ENCODE peak calls at places on chromosome 19, in eight cellular contexts. Q is GM23248, I is MM.1S, G is astrocyte, W is H9, C is IMR-90, S is neural progenitor cell, O is SK-N-SH. X is an unnamed sample.

GRCh38 chr19:50508850-50509190 is 2.2 kb downstream of the JOSD2 start:
- DNase-seq in Q (no peak), I (no peak), G (no peak), W (no peak), C (no peak), S (no peak), O (no peak), X (no peak)

GRCh38 chr19:55471266-55471665 is 5.2 kb upstream of the ZNF628 start:
- DNase-seq in Q (no peak), I (no peak), G (no peak), W (no peak), C (no peak), S (no peak), O (no peak), X (no peak)

GRCh38 chr19:53598361-53598760 is 33.4 kb upstream of the DPRX start:
- DNase-seq in Q (no peak), I (no peak), G (no peak), W (no peak), C (no peak), S (no peak), O (no peak), X (no peak)

GRCh38 chr19:40740747-40741146 is 9.5 kb downstream of the ACTMAP start:
- DNase-seq in Q (peak), I (no peak), G (no peak), W (no peak), C (no peak), S (no peak), O (no peak), X (peak)

GRCh38 chr19:3142292-3142670 is 6.4 kb downstream of the GNA15 start:
- DNase-seq in Q (peak), I (no peak), G (peak), W (no peak), C (peak), S (no peak), O (no peak), X (peak)

GRCh38 chr19:2394054-2394668 is 33.2 kb downstream of the TIMM13 start:
- DNase-seq in Q (no peak), I (peak), G (no peak), W (no peak), C (no peak), S (no peak), O (no peak), X (peak)

GRCh38 chr19:4376991-4377781 is 23.2 kb downstream of the SH3GL1 start:
- DNase-seq in Q (peak), I (no peak), G (no peak), W (no peak), C (peak), S (no peak), O (no peak), X (peak)

GRCh38 chr19:33409906-33410685 is 36.6 kb downstream of the CEBPG start:
- DNase-seq in Q (no peak), I (no peak), G (no peak), W (no peak), C (no peak), S (no peak), O (no peak), X (peak)

GRCh38 chr19:19670070-19670551 is 1.5 kb downstream of the ZNF101 start:
- DNase-seq in Q (peak), I (no peak), G (no peak), W (peak), C (no peak), S (peak), O (no peak), X (peak)

GRCh38 chr19:41845051-41845590 is 279 bp downstream of the DMRTC2 start:
- DNase-seq in Q (no peak), I (no peak), G (no peak), W (no peak), C (no peak), S (no peak), O (no peak), X (no peak)

GRCh38 chr19:55546822-55547614 is 1.7 kb upstream of the SBK3 start:
- DNase-seq in Q (peak), I (no peak), G (peak), W (no peak), C (peak), S (peak), O (no peak), X (peak)

GRCh38 chr19:14686411-14686810 is 3.4 kb upstream of the ZNF333 start:
- DNase-seq in Q (peak), I (peak), G (no peak), W (no peak), C (peak), S (peak), O (no peak), X (peak)

GRCh38 chr19:41405776-41406175 is 8.2 kb downstream of the BCKDHA start:
- DNase-seq in Q (no peak), I (no peak), G (no peak), W (no peak), C (no peak), S (no peak), O (no peak), X (no peak)

GRCh38 chr19:3276341-3276799 is 51.9 kb downstream of the CELF5 start:
- DNase-seq in Q (no peak), I (no peak), G (no peak), W (peak), C (no peak), S (peak), O (peak), X (peak)

GRCh38 chr19:8451885-8452284 is 7.1 kb downstream of the HNRNPM start:
- DNase-seq in Q (peak), I (no peak), G (peak), W (no peak), C (peak), S (peak), O (no peak), X (peak)

GRCh38 chr19:19040417-19040816 is 7.0 kb downstream of the ARMC6 start:
- DNase-seq in Q (peak), I (no peak), G (peak), W (no peak), C (peak), S (no peak), O (no peak), X (peak)

GRCh38 chr19:40798997-40799557 is at the start of gene EGLN2:
- DNase-seq in Q (no peak), I (no peak), G (no peak), W (no peak), C (no peak), S (no peak), O (peak), X (peak)

GRCh38 chr19:18895828-18896341 is at the start of gene CERS1:
- DNase-seq in Q (peak), I (no peak), G (no peak), W (no peak), C (no peak), S (peak), O (peak), X (peak)

GRCh38 chr19:9171393-9171991 is 7.3 kb upstream of the OR7D2 start:
- DNase-seq in Q (no peak), I (no peak), G (no peak), W (no peak), C (no peak), S (no peak), O (no peak), X (no peak)

GRCh38 chr19:42317535-42317934 is 4.4 kb downstream of the TMEM145 start:
- DNase-seq in Q (no peak), I (no peak), G (no peak), W (no peak), C (no peak), S (no peak), O (no peak), X (peak)

GRCh38 chr19:1093811-1094553 is 1.2 kb downstream of the POLR2E start:
- DNase-seq in Q (peak), I (no peak), G (no peak), W (no peak), C (no peak), S (no peak), O (no peak), X (no peak)

GRCh38 chr19:3692141-3693029 is 7.9 kb downstream of the PIP5K1C start:
- DNase-seq in Q (no peak), I (peak), G (no peak), W (no peak), C (no peak), S (no peak), O (peak), X (peak)

GRCh38 chr19:32181356-32181920 is 164.0 kb upstream of the ZNF507 start:
- DNase-seq in Q (no peak), I (no peak), G (no peak), W (no peak), C (no peak), S (peak), O (no peak), X (no peak)

GRCh38 chr19:4362038-4362828 is 18.9 kb downstream of the MPND start:
- DNase-seq in Q (no peak), I (no peak), G (no peak), W (no peak), C (no peak), S (no peak), O (no peak), X (peak)

GRCh38 chr19:7534531-7534980 is 961 bp upstream of the PNPLA6 start:
- DNase-seq in Q (peak), I (peak), G (peak), W (peak), C (peak), S (peak), O (peak), X (peak)

GRCh38 chr19:36849701-36850645 is 703 bp upstream of the ZNF345 start:
- DNase-seq in Q (peak), I (peak), G (peak), W (peak), C (peak), S (peak), O (peak), X (peak)

GRCh38 chr19:40305403-40305802 is 20.3 kb upstream of the AKT2 start:
- DNase-seq in Q (peak), I (peak), G (peak), W (peak), C (peak), S (peak), O (peak), X (peak)

GRCh38 chr19:40213251-40213793 is 4.9 kb downstream of the TTC9B start:
- DNase-seq in Q (no peak), I (no peak), G (no peak), W (no peak), C (no peak), S (no peak), O (no peak), X (peak)

GRCh38 chr19:46376241-46377153 is 29.6 kb downstream of the PPP5C start:
- DNase-seq in Q (no peak), I (no peak), G (no peak), W (peak), C (no peak), S (no peak), O (no peak), X (no peak)

GRCh38 chr19:46371371-46371901 is 24.5 kb downstream of the PPP5C start:
- DNase-seq in Q (no peak), I (no peak), G (no peak), W (no peak), C (peak), S (no peak), O (no peak), X (no peak)

GRCh38 chr19:46372901-46373572 is 26.1 kb downstream of the PPP5C start:
- DNase-seq in Q (peak), I (no peak), G (peak), W (peak), C (no peak), S (peak), O (no peak), X (no peak)

GRCh38 chr19:46374526-46375475 is 27.9 kb downstream of the PPP5C start:
- DNase-seq in Q (no peak), I (no peak), G (no peak), W (peak), C (no peak), S (no peak), O (no peak), X (no peak)

DNA sequence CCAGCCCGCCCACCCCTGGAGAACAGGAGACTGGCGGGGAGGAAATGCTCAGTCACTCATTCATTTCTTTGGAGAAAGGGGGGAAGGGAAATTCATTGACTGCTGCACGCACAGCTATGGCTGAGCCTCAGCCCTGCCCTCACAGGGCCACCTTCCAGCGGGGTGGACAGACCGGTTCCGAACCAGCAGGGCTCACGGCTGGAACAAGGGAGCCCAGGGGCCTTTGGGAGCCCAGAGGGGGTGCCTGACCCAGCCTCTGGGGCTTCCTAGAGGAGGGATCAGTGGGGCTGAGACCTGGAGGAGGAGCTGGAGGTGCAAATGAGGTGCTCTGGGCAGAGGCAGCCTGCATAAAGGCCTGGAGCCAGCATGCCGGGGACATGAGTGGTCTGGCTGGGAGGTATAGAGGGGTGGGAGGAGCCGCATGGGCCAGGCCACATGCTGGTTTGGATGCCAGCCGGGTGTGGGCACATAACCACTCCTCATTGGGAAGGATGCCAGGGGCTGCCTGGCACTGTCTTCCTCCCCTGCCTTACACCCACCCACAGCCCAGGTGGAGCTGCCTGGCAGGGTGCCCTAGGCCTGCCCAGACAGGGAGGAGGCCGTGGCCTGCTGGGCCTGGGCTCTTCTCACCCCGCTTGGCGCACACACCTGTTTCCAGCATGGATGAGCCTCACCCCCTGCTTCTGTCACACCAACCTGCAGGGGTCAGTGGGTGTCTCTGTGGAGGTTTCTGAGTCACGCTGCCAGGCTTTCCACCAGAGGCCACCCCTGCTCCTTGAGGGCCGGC is 26.9 kb downstream of the PPP5C start:
- DNase-seq in Q (peak), I (no peak), G (peak), W (peak), C (peak), S (peak), O (peak), X (peak)
- H3K4me2 ChIP-seq in Q (peak), I (no peak), G (peak), W (peak), C (no peak), S (peak), O (peak), X (peak)

DNA sequence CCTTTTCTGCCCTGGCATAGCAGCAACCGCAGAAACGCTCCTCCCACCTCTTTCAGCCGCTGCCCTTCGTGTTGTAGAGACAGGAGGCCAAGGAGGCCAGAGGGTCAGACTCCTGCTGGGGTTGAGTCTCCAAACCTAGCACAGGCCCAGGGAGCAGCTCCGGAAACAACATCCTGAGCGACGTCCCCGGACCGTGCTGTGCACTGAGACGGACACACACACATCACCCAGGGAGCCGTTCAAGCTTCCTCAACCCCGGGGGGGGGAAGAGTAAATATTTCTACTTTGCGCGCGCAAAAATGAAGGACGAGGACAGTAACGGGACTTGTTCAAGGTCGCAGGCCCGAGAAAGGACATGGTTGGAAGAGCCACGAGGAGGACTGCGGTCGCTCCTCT is 657 bp downstream of the ZNF550 start:
- DNase-seq in Q (peak), I (peak), G (no peak), W (peak), C (no peak), S (peak), O (peak), X (peak)
- H3K27ac ChIP-seq in Q (peak), I (no peak), G (no peak), W (no peak), C (peak), S (no peak), O (peak), X (peak)

DNA sequence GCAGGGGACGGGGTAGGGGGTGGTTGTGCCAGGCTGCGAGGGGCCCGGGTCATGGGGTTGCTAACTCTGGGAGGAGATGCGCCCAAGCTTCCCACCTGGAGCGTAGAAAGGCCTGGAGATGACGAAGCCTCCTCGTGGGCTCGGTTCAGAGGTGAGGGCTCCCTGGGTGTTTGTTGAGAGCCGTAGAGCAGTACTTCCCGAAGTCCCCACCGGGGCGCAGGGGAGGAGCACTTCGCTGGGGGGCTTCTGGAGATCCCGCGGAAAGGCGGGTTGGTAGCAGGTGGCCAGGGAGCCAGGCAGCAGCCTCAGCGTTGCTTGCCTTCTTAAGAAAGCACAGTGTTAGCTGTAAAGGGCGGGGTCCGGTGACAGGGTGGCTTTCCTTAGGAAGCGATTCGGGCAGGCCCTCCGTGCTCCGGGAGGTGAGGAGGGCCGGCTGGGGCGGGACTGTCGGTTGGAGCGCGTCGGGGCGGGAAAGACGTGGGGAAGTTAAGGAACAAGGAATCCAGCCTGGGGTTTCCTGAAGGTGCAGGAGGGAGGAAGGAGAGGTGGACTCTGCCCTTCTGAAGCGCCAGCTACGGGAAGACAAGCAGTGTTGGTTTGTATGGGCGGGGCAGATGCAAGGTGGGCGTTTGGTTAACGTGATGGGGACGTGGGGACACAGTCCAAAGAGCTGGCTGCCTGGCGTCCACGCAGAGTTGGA is 3.3 kb downstream of the VSTM2B start:
- DNase-seq in Q (peak), I (no peak), G (no peak), W (peak), C (no peak), S (peak), O (no peak), X (peak)
- H3K4me2 ChIP-seq in Q (peak), I (peak), G (peak), W (peak), C (no peak), S (peak), O (peak), X (no peak)

GRCh38 chr19:17794731-17795494 is at the start of gene B3GNT3:
- DNase-seq in Q (peak), I (no peak), G (no peak), W (peak), C (no peak), S (peak), O (no peak), X (peak)
- H3K27ac ChIP-seq in Q (no peak), I (no peak), G (no peak), W (no peak), C (no peak), S (no peak), O (no peak), X (no peak)

GRCh38 chr19:46723023-46723461 is 6.1 kb upstream of the PRKD2 start:
- DNase-seq in Q (no peak), I (no peak), G (no peak), W (no peak), C (no peak), S (no peak), O (no peak), X (no peak)

GRCh38 chr19:46721269-46722003 is 4.5 kb upstream of the PRKD2 start:
- DNase-seq in Q (peak), I (no peak), G (no peak), W (peak), C (no peak), S (peak), O (peak), X (peak)

GRCh38 chr19:46723471-46723870 is 6.6 kb upstream of the PRKD2 start:
- DNase-seq in Q (no peak), I (no peak), G (no peak), W (no peak), C (no peak), S (no peak), O (no peak), X (peak)

GRCh38 chr19:46722004-46722380 is 5.1 kb upstream of the PRKD2 start:
- DNase-seq in Q (no peak), I (no peak), G (no peak), W (no peak), C (no peak), S (no peak), O (no peak), X (peak)

GRCh38 chr19:46722421-46723022 is 5.6 kb upstream of the PRKD2 start:
- DNase-seq in Q (no peak), I (no peak), G (no peak), W (no peak), C (no peak), S (no peak), O (no peak), X (peak)
- H3K4me2 ChIP-seq in Q (no peak), I (no peak), G (no peak), W (no peak), C (no peak), S (no peak), O (no peak), X (no peak)

GRCh38 chr19:38434549-38435051 is 1.1 kb downstream of the RYR1 start:
- DNase-seq in Q (no peak), I (no peak), G (no peak), W (peak), C (no peak), S (peak), O (no peak), X (peak)
- H3K27ac ChIP-seq in Q (no peak), I (no peak), G (no peak), W (peak), C (no peak), S (no peak), O (no peak), X (no peak)

GRCh38 chr19:10501971-10502523 is 1.1 kb downstream of the KEAP1 start:
- DNase-seq in Q (peak), I (peak), G (no peak), W (peak), C (peak), S (peak), O (peak), X (peak)

GRCh38 chr19:10502524-10503001 is 593 bp downstream of the KEAP1 start:
- DNase-seq in Q (peak), I (peak), G (peak), W (peak), C (peak), S (peak), O (peak), X (peak)

GRCh38 chr19:10497371-10497770 is 5.8 kb downstream of the KEAP1 start:
- DNase-seq in Q (no peak), I (no peak), G (no peak), W (no peak), C (no peak), S (no peak), O (no peak), X (peak)

GRCh38 chr19:10499550-10500246 is 3.5 kb downstream of the KEAP1 start:
- DNase-seq in Q (no peak), I (no peak), G (no peak), W (peak), C (no peak), S (no peak), O (no peak), X (peak)

GRCh38 chr19:10500247-10500592 is 2.9 kb downstream of the KEAP1 start:
- DNase-seq in Q (no peak), I (no peak), G (no peak), W (no peak), C (no peak), S (no peak), O (no peak), X (no peak)
- H3K4me2 ChIP-seq in Q (no peak), I (peak), G (no peak), W (peak), C (no peak), S (no peak), O (no peak), X (no peak)

X was measured in osteoblast.